ENCODE peak calls at places on chromosomes 5 and 9, in five cellular contexts. P is uterus; J is activated T-helper 1 cell treated with anti-CD3 and anti-CD28 coated beads, Interleukin-12 subunit alpha, Interleukin-12 subunit beta, Interleukin-2, Interleukin-4 antibody, amounts not matched to agents 30 ng/mL and 10 ng/mL and 1 ng/mL, durations not matched to agents 14 hours and 24 hours and 36 hours; Z is amygdala; V is putamen. A is an unnamed sample.

GRCh38 chr5:132777209-132778069 is at the start of gene SEPTIN8:
- DNase-seq in V (no peak), Z (peak; percentile 65), J (peak; percentile 43), P (peak; percentile 53), A (no peak)

GRCh38 chr9:130128251-130128650 is 44.0 kb upstream of the NCS1 start:
- DNase-seq in J (peak; percentile 65), V (no peak), P (no peak), Z (no peak), A (no peak)

GRCh38 chr5:79702606-79703380 is 13.2 kb downstream of the CMYA5 start:
- DNase-seq in V (no peak), J (no peak), Z (no peak), P (no peak), A (no peak)

GRCh38 chr5:94901071-94901979 is 282.9 kb downstream of the SLF1 start:
- DNase-seq in P (no peak), J (no peak), Z (no peak), V (no peak), A (no peak)

GRCh38 chr5:75281716-75282465 is 45.2 kb upstream of the ANKRD31 start:
- DNase-seq in V (no peak), P (no peak), Z (no peak), J (no peak), A (no peak)

GRCh38 chr5:12658871-12659446 is 754.7 kb upstream of the CTNND2 start:
- DNase-seq in V (no peak), J (no peak), Z (no peak), P (no peak), A (no peak)

GRCh38 chr5:180670586-180671359 is 21.4 kb upstream of the FLT4 start:
- DNase-seq in J (peak; percentile 17), Z (peak; percentile 34), P (no peak), V (peak; percentile 63), A (no peak)

GRCh38 chr9:121655231-121655755 is 3.9 kb downstream of the DAB2IP start:
- DNase-seq in Z (no peak), P (no peak), J (no peak), V (no peak), A (no peak)

GRCh38 chr5:40266952-40267351 is 412.8 kb upstream of the PTGER4 start:
- DNase-seq in V (no peak), P (no peak), Z (no peak), J (no peak), A (no peak)

GRCh38 chr5:169299146-169299545 is 1.8 kb downstream of the SLIT3 start:
- DNase-seq in V (no peak), Z (no peak), J (no peak), P (no peak), A (no peak)

GRCh38 chr5:157365732-157366131 is 94.3 kb upstream of the NIPAL4 start:
- DNase-seq in V (no peak), P (no peak), Z (no peak), J (no peak), A (no peak)

GRCh38 chr9:121769939-121770338 is 118.5 kb downstream of the DAB2IP start:
- DNase-seq in P (no peak), V (no peak), J (no peak), Z (no peak), A (no peak)

GRCh38 chr9:97845130-97845529 is 7.9 kb upstream of the FOXE1 start:
- DNase-seq in P (no peak), J (no peak), V (no peak), Z (no peak), A (no peak)

GRCh38 chr9:3434594-3434993 is 91.2 kb downstream of the RFX3 start:
- DNase-seq in V (no peak), J (no peak), Z (no peak), P (no peak), A (no peak)

GRCh38 chr9:132768932-132769894 is 98.9 kb downstream of the GTF3C4 start:
- DNase-seq in P (peak; percentile 38), Z (no peak), V (no peak), J (peak; percentile 35), A (no peak)

GRCh38 chr5:177094224-177095087 is 7.7 kb downstream of the FGFR4 start:
- DNase-seq in Z (no peak), P (peak; percentile 85), J (no peak), V (no peak), A (no peak)

GRCh38 chr9:97388721-97389238 is 23.1 kb upstream of the TDRD7 start:
- DNase-seq in J (peak; percentile 62), Z (no peak), P (no peak), V (no peak), A (no peak)

GRCh38 chr5:176866913-176867312 is 32.2 kb downstream of the HK3 start:
- DNase-seq in P (no peak), J (no peak), Z (no peak), V (no peak), A (no peak)

GRCh38 chr9:87579761-87580626 is 82.3 kb downstream of the DAPK1 start:
- DNase-seq in J (no peak), Z (no peak), P (no peak), V (no peak), A (no peak)

GRCh38 chr5:111320953-111321352 is 96.8 kb downstream of the CAMK4 start:
- DNase-seq in P (no peak), V (no peak), Z (no peak), J (no peak), A (no peak)

GRCh38 chr9:37174247-37174646 is 53.9 kb downstream of the ZCCHC7 start:
- DNase-seq in J (no peak), P (no peak), V (no peak), Z (no peak), A (no peak)

GRCh38 chr5:53922508-53923498 is 362.4 kb downstream of the NDUFS4 start:
- DNase-seq in J (no peak), Z (no peak), P (no peak), V (no peak), A (no peak)

GRCh38 chr5:93850311-93850710 is 108.9 kb upstream of the POU5F2 start:
- DNase-seq in J (no peak), Z (no peak), V (no peak), P (no peak), A (no peak)

GRCh38 chr5:139691275-139691629 is 43.1 kb downstream of the CXXC5 start:
- DNase-seq in V (no peak), J (no peak), P (no peak), Z (no peak), A (no peak)

GRCh38 chr5:55306641-55307382 is 682 bp downstream of the DHX29 start:
- DNase-seq in P (no peak), Z (no peak), J (no peak), V (no peak), A (no peak)

GRCh38 chr5:68424799-68425537 is 209.4 kb downstream of the PIK3R1 start:
- DNase-seq in P (no peak), J (peak; percentile 20), V (no peak), Z (no peak), A (no peak)

GRCh38 chr9:21056931-21057330 is 20.8 kb downstream of the IFNB1 start:
- DNase-seq in V (no peak), Z (no peak), J (no peak), P (no peak), A (no peak)

GRCh38 chr9:116087751-116088194 is 65.8 kb upstream of the PAPPA start:
- DNase-seq in P (no peak), V (no peak), Z (no peak), J (no peak), A (no peak)

GRCh38 chr9:34990908-34991832 is 1.6 kb downstream of the DNAJB5 start:
- DNase-seq in J (no peak), Z (no peak), P (peak; percentile 30), V (no peak), A (no peak)

GRCh38 chr5:178502401-178503100 is 87.6 kb downstream of the COL23A1 start:
- DNase-seq in V (no peak), Z (no peak), P (no peak), J (no peak), A (no peak)

GRCh38 chr5:172902497-172903472 is 56.4 kb upstream of the RPL26L1 start:
- DNase-seq in P (peak; percentile 92), J (no peak), Z (no peak), V (no peak), A (peak; percentile 51)

GRCh38 chr5:41815663-41816062 is 54.6 kb downstream of the OXCT1 start:
- DNase-seq in V (no peak), P (no peak), J (no peak), Z (no peak), A (no peak)

GRCh38 chr9:88230612-88231011 is 92.3 kb upstream of the SPATA31C2 start:
- DNase-seq in J (no peak), Z (no peak), V (no peak), P (no peak), A (no peak)

GRCh38 chr9:83986765-83987401 is 6.3 kb downstream of the RMI1 start:
- DNase-seq in V (no peak), P (no peak), J (no peak), Z (no peak), A (no peak)

GRCh38 chr5:151664694-151665583 is 21.8 kb downstream of the SPARC start:
- DNase-seq in Z (no peak), J (no peak), P (peak; percentile 61), V (no peak), A (no peak)

GRCh38 chr9:92492781-92493401 is 10.6 kb upstream of the ASPN start:
- DNase-seq in P (no peak), Z (no peak), V (no peak), J (no peak), A (no peak)

GRCh38 chr9:2919347-2919746 is 75.5 kb upstream of the PUM3 start:
- DNase-seq in J (no peak), V (no peak), P (no peak), Z (no peak), A (no peak)

GRCh38 chr5:172959824-172960799 is 888 bp downstream of the RPL26L1 start:
- DNase-seq in Z (no peak), V (no peak), P (no peak), J (peak; percentile 2), A (no peak)

GRCh38 chr5:171965740-171966139 is 40.7 kb downstream of the FBXW11 start:
- DNase-seq in J (no peak), P (no peak), V (no peak), Z (no peak), A (no peak)

A was measured in thoracic aorta.